ENCODE peak calls at places on chromosomes 4 and X, in four cellular contexts. One of them, this sample, is unnamed.

GRCh38 chr4:103478729-103479128 is 241.1 kb downstream of the TACR3 start:
- DNase-seq in HuH-7.5: no peak
- DNase-seq in pulmonary artery endothelial cell: no peak
- DNase-seq in cardiac fibroblast: peak
- DNase-seq in this sample: no peak

GRCh38 chrX:119885554-119886428 is 9.9 kb upstream of the AKAP14 start:
- DNase-seq in HuH-7.5: no peak
- DNase-seq in pulmonary artery endothelial cell: no peak
- DNase-seq in cardiac fibroblast: peak
- DNase-seq in this sample: no peak

GRCh38 chr4:166318810-166319525 is 445.9 kb downstream of the TLL1 start:
- DNase-seq in cardiac fibroblast: peak
- DNase-seq in pulmonary artery endothelial cell: no peak
- DNase-seq in HuH-7.5: no peak
- DNase-seq in this sample: no peak

GRCh38 chr4:88965053-88965452 is 91.9 kb downstream of the FAM13A start:
- DNase-seq in HuH-7.5: no peak
- DNase-seq in cardiac fibroblast: peak
- DNase-seq in pulmonary artery endothelial cell: no peak
- DNase-seq in this sample: no peak

GRCh38 chr4:21205821-21206531 is 505.7 kb downstream of the PACRGL start:
- DNase-seq in HuH-7.5: peak
- DNase-seq in cardiac fibroblast: no peak
- DNase-seq in pulmonary artery endothelial cell: no peak
- DNase-seq in this sample: peak

GRCh38 chr4:182808673-182809416 is 108.3 kb downstream of the DCTD start:
- DNase-seq in cardiac fibroblast: no peak
- DNase-seq in HuH-7.5: no peak
- DNase-seq in pulmonary artery endothelial cell: no peak
- DNase-seq in this sample: no peak

GRCh38 chr4:114349543-114350175 is 248.9 kb upstream of the UGT8 start:
- DNase-seq in HuH-7.5: no peak
- DNase-seq in pulmonary artery endothelial cell: no peak
- DNase-seq in cardiac fibroblast: peak
- DNase-seq in this sample: no peak

GRCh38 chr4:182062458-182062857 is 180.7 kb upstream of the TENM3 start:
- DNase-seq in pulmonary artery endothelial cell: no peak
- DNase-seq in HuH-7.5: no peak
- DNase-seq in cardiac fibroblast: no peak
- DNase-seq in this sample: no peak

GRCh38 chr4:41644288-41644914 is 104.1 kb downstream of the PHOX2B start:
- DNase-seq in HuH-7.5: no peak
- DNase-seq in pulmonary artery endothelial cell: peak
- DNase-seq in cardiac fibroblast: peak
- DNase-seq in this sample: no peak